ENCODE peak calls at places on chromosomes 3 and 15, in nine cellular contexts. K is C1 segment of cervical spinal cord, A is left kidney, W is pancreas, E is cardiac fibroblast, O is COR-L47, Y is GM20000, U is left cardiac atrium, L is dermis microvascular lymphatic vessel endothelial cell. N is an unnamed sample.

GRCh38 chr3:197368330-197368729 is 69.9 kb upstream of the DLG1 start:
- DNase-seq in E (no peak), L (no peak), K (no peak), Y (no peak), A (no peak), O (no peak), W (no peak), U (no peak), N (no peak)

GRCh38 chr3:172869797-172870518 is 119.4 kb downstream of the ECT2 start:
- DNase-seq in O (no peak), A (peak; percentile 43), L (no peak), E (no peak), Y (no peak), K (no peak), W (no peak), U (no peak), N (no peak)

GRCh38 chr15:26838742-26839460 is 28.0 kb upstream of the GABRA5 start:
- DNase-seq in U (no peak), E (no peak), O (no peak), L (no peak), A (no peak), Y (no peak), W (no peak), K (no peak), N (peak; percentile 81)

GRCh38 chr3:21500834-21501233 is 250.2 kb downstream of the ZNF385D start:
- DNase-seq in U (no peak), K (no peak), O (no peak), W (no peak), E (no peak), Y (no peak), L (no peak), A (no peak), N (no peak)

GRCh38 chr3:37992271-37993066 is 1.9 kb downstream of the VILL start:
- DNase-seq in W (no peak), O (no peak), E (no peak), U (no peak), L (no peak), Y (no peak), A (no peak), K (no peak), N (no peak)

GRCh38 chr3:64358176-64358575 is 132.9 kb upstream of the PRICKLE2 start:
- DNase-seq in A (no peak), W (no peak), U (no peak), E (no peak), O (no peak), L (peak; percentile 68), Y (no peak), K (no peak), N (no peak)

GRCh38 chr3:181007262-181007661 is 17.7 kb upstream of the DNAJC19 start:
- DNase-seq in L (no peak), O (no peak), A (no peak), K (no peak), W (no peak), E (no peak), U (no peak), Y (no peak), N (no peak)

GRCh38 chr3:106339551-106339950 is 470.7 kb upstream of the CBLB start:
- DNase-seq in O (no peak), W (no peak), A (no peak), E (peak; percentile 58), K (no peak), U (no peak), Y (no peak), L (no peak), N (no peak)